ENCODE peak calls at places on chromosomes 16 and 17, in ten cellular contexts. One of them, this sample, is unnamed.
A peak's percentile ranks its signal among the peaks of the same experiment; 100 is the strongest.

GRCh38 chr17:59845595-59846390 is 47.0 kb downstream of the TUBD1 start:
- DNase-seq in heart right ventricle: no peak
- DNase-seq in GM20000: no peak
- DNase-seq in AG04450: no peak
- DNase-seq in OCI-LY7: no peak
- DNase-seq in activated CD8-positive, alpha-beta T cell treated with anti-CD3 and anti-CD28 coated beads for 36 hours: peak; percentile 63
- DNase-seq in HL-60: peak; percentile 12
- DNase-seq in astrocyte of the spinal cord: peak; percentile 94
- DNase-seq in GM13977: no peak
- DNase-seq in mucosa of descending colon: peak; percentile 74
- DNase-seq in this sample: no peak

GRCh38 chr16:81625544-81626152 is 153.4 kb upstream of the PLCG2 start:
- DNase-seq in heart right ventricle: peak; percentile 59
- DNase-seq in GM20000: peak; percentile 78
- DNase-seq in AG04450: no peak
- DNase-seq in OCI-LY7: no peak
- DNase-seq in activated CD8-positive, alpha-beta T cell treated with anti-CD3 and anti-CD28 coated beads for 36 hours: peak; percentile 36
- DNase-seq in HL-60: no peak
- DNase-seq in astrocyte of the spinal cord: peak; percentile 43
- DNase-seq in GM13977: peak; percentile 73
- DNase-seq in mucosa of descending colon: no peak
- DNase-seq in this sample: peak; percentile 85

GRCh38 chr16:57590654-57591085 is 37.8 kb upstream of the ADGRG1 start:
- DNase-seq in heart right ventricle: no peak
- DNase-seq in GM20000: no peak
- DNase-seq in AG04450: no peak
- DNase-seq in OCI-LY7: no peak
- DNase-seq in activated CD8-positive, alpha-beta T cell treated with anti-CD3 and anti-CD28 coated beads for 36 hours: no peak
- DNase-seq in HL-60: no peak
- DNase-seq in astrocyte of the spinal cord: peak; percentile 79
- DNase-seq in GM13977: no peak
- DNase-seq in mucosa of descending colon: no peak
- DNase-seq in this sample: no peak

GRCh38 chr17:38926290-38927070 is 1.1 kb downstream of the LASP1NB start:
- DNase-seq in heart right ventricle: no peak
- DNase-seq in GM20000: peak; percentile 64
- DNase-seq in AG04450: no peak
- DNase-seq in OCI-LY7: no peak
- DNase-seq in activated CD8-positive, alpha-beta T cell treated with anti-CD3 and anti-CD28 coated beads for 36 hours: no peak
- DNase-seq in HL-60: peak; percentile 90
- DNase-seq in astrocyte of the spinal cord: no peak
- DNase-seq in GM13977: peak; percentile 63
- DNase-seq in mucosa of descending colon: no peak
- DNase-seq in this sample: no peak

GRCh38 chr17:44539664-44540063 is 17.6 kb upstream of the FZD2 start:
- DNase-seq in heart right ventricle: no peak
- DNase-seq in GM20000: no peak
- DNase-seq in AG04450: no peak
- DNase-seq in OCI-LY7: no peak
- DNase-seq in activated CD8-positive, alpha-beta T cell treated with anti-CD3 and anti-CD28 coated beads for 36 hours: no peak
- DNase-seq in HL-60: no peak
- DNase-seq in astrocyte of the spinal cord: no peak
- DNase-seq in GM13977: no peak
- DNase-seq in mucosa of descending colon: no peak
- DNase-seq in this sample: no peak

GRCh38 chr16:25707982-25708583 is 16.3 kb downstream of the HS3ST4 start:
- DNase-seq in heart right ventricle: no peak
- DNase-seq in GM20000: peak; percentile 42
- DNase-seq in AG04450: no peak
- DNase-seq in OCI-LY7: peak; percentile 49
- DNase-seq in activated CD8-positive, alpha-beta T cell treated with anti-CD3 and anti-CD28 coated beads for 36 hours: peak; percentile 47
- DNase-seq in HL-60: peak; percentile 36
- DNase-seq in astrocyte of the spinal cord: no peak
- DNase-seq in GM13977: peak; percentile 39
- DNase-seq in mucosa of descending colon: no peak
- DNase-seq in this sample: peak; percentile 41

GRCh38 chr17:49748791-49749190 is 15.1 kb downstream of the FAM117A start:
- DNase-seq in heart right ventricle: no peak
- DNase-seq in GM20000: peak; percentile 83
- DNase-seq in AG04450: no peak
- DNase-seq in OCI-LY7: peak; percentile 90
- DNase-seq in activated CD8-positive, alpha-beta T cell treated with anti-CD3 and anti-CD28 coated beads for 36 hours: peak; percentile 89
- DNase-seq in HL-60: no peak
- DNase-seq in astrocyte of the spinal cord: no peak
- DNase-seq in GM13977: peak; percentile 73
- DNase-seq in mucosa of descending colon: no peak
- DNase-seq in this sample: peak; percentile 70

GRCh38 chr16:31508706-31509523 is 724 bp upstream of the RUSF1 start:
- DNase-seq in heart right ventricle: no peak
- DNase-seq in GM20000: no peak
- DNase-seq in AG04450: no peak
- DNase-seq in OCI-LY7: no peak
- DNase-seq in activated CD8-positive, alpha-beta T cell treated with anti-CD3 and anti-CD28 coated beads for 36 hours: no peak
- DNase-seq in HL-60: no peak
- DNase-seq in astrocyte of the spinal cord: no peak
- DNase-seq in GM13977: no peak
- DNase-seq in mucosa of descending colon: no peak
- DNase-seq in this sample: no peak

GRCh38 chr17:82864721-82865240 is 25.0 kb upstream of the ZNF750 start:
- DNase-seq in heart right ventricle: no peak
- DNase-seq in GM20000: no peak
- DNase-seq in AG04450: no peak
- DNase-seq in OCI-LY7: peak; percentile 82
- DNase-seq in activated CD8-positive, alpha-beta T cell treated with anti-CD3 and anti-CD28 coated beads for 36 hours: no peak
- DNase-seq in HL-60: no peak
- DNase-seq in astrocyte of the spinal cord: no peak
- DNase-seq in GM13977: no peak
- DNase-seq in mucosa of descending colon: no peak
- DNase-seq in this sample: no peak

GRCh38 chr16:57617604-57618111 is 10.8 kb upstream of the ADGRG1 start:
- DNase-seq in heart right ventricle: no peak
- DNase-seq in GM20000: no peak
- DNase-seq in AG04450: no peak
- DNase-seq in OCI-LY7: no peak
- DNase-seq in activated CD8-positive, alpha-beta T cell treated with anti-CD3 and anti-CD28 coated beads for 36 hours: no peak
- DNase-seq in HL-60: no peak
- DNase-seq in astrocyte of the spinal cord: no peak
- DNase-seq in GM13977: no peak
- DNase-seq in mucosa of descending colon: no peak
- DNase-seq in this sample: no peak

GRCh38 chr17:39671651-39672521 is 3.6 kb downstream of the PNMT start:
- DNase-seq in heart right ventricle: no peak
- DNase-seq in GM20000: peak; percentile 55
- DNase-seq in AG04450: no peak
- DNase-seq in OCI-LY7: peak; percentile 52
- DNase-seq in activated CD8-positive, alpha-beta T cell treated with anti-CD3 and anti-CD28 coated beads for 36 hours: peak; percentile 34
- DNase-seq in HL-60: peak; percentile 19
- DNase-seq in astrocyte of the spinal cord: peak; percentile 22
- DNase-seq in GM13977: no peak
- DNase-seq in mucosa of descending colon: peak; percentile 78
- DNase-seq in this sample: no peak

GRCh38 chr16:54937673-54938350 is 7.1 kb downstream of the IRX5 start:
- DNase-seq in heart right ventricle: no peak
- DNase-seq in GM20000: no peak
- DNase-seq in AG04450: no peak
- DNase-seq in OCI-LY7: no peak
- DNase-seq in activated CD8-positive, alpha-beta T cell treated with anti-CD3 and anti-CD28 coated beads for 36 hours: no peak
- DNase-seq in HL-60: no peak
- DNase-seq in astrocyte of the spinal cord: no peak
- DNase-seq in GM13977: no peak
- DNase-seq in mucosa of descending colon: no peak
- DNase-seq in this sample: no peak

DNA sequence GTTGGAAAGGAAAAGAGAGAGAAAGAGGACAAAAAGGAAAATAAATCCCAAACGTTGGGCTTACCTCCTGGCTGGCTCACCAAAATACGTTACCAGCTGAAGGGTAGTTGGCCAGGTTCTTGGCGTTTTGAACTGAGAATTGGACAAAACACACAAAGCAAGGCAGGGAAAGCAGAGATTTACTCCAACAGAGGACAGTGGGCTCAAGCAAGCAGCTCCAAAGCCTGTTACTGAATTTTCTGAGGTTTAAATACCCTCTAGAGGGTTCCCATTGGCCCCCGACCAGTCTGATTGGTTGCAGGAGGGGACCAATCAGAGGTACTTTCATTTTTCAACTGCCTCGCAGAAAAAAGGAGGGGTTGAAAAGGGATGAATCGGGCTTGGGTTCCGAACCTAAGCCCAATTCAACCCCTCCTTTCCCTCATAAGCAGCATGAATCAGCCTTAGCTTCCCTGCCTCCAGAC is 55.6 kb upstream of the ALOX12 start:
- DNase-seq in heart right ventricle: no peak
- DNase-seq in GM20000: no peak
- DNase-seq in AG04450: no peak
- DNase-seq in OCI-LY7: no peak
- DNase-seq in activated CD8-positive, alpha-beta T cell treated with anti-CD3 and anti-CD28 coated beads for 36 hours: no peak
- DNase-seq in HL-60: no peak
- DNase-seq in astrocyte of the spinal cord: no peak
- DNase-seq in GM13977: no peak
- DNase-seq in mucosa of descending colon: no peak
- DNase-seq in this sample: no peak
- TF ChIP-seq CTCF in heart right ventricle: no peak
- TF ChIP-seq CTCF in GM20000: no peak
- TF ChIP-seq CTCF in AG04450: no peak
- TF ChIP-seq CTCF in OCI-LY7: no peak
- TF ChIP-seq CTCF in activated CD8-positive, alpha-beta T cell treated with anti-CD3 and anti-CD28 coated beads for 36 hours: no peak
- TF ChIP-seq CTCF in HL-60: no peak
- TF ChIP-seq CTCF in astrocyte of the spinal cord: no peak
- TF ChIP-seq CTCF in GM13977: no peak
- TF ChIP-seq CTCF in mucosa of descending colon: no peak
- TF ChIP-seq CTCF in this sample: no peak

GRCh38 chr17:16418684-16419066 is 3.3 kb downstream of the TRPV2 start:
- DNase-seq in heart right ventricle: no peak
- DNase-seq in GM20000: no peak
- DNase-seq in AG04450: no peak
- DNase-seq in OCI-LY7: no peak
- DNase-seq in activated CD8-positive, alpha-beta T cell treated with anti-CD3 and anti-CD28 coated beads for 36 hours: peak; percentile 52
- DNase-seq in HL-60: no peak
- DNase-seq in astrocyte of the spinal cord: no peak
- DNase-seq in GM13977: peak; percentile 19
- DNase-seq in mucosa of descending colon: no peak
- DNase-seq in this sample: peak; percentile 32

GRCh38 chr17:16419074-16419928 is 3.9 kb downstream of the TRPV2 start:
- DNase-seq in heart right ventricle: no peak
- DNase-seq in GM20000: peak; percentile 59
- DNase-seq in AG04450: peak; percentile 66
- DNase-seq in OCI-LY7: no peak
- DNase-seq in activated CD8-positive, alpha-beta T cell treated with anti-CD3 and anti-CD28 coated beads for 36 hours: peak; percentile 87
- DNase-seq in HL-60: no peak
- DNase-seq in astrocyte of the spinal cord: peak; percentile 92
- DNase-seq in GM13977: peak; percentile 61
- DNase-seq in mucosa of descending colon: no peak
- DNase-seq in this sample: peak; percentile 67

GRCh38 chr17:16417896-16418683 is 2.7 kb downstream of the TRPV2 start:
- DNase-seq in heart right ventricle: no peak
- DNase-seq in GM20000: no peak
- DNase-seq in AG04450: no peak
- DNase-seq in OCI-LY7: no peak
- DNase-seq in activated CD8-positive, alpha-beta T cell treated with anti-CD3 and anti-CD28 coated beads for 36 hours: no peak
- DNase-seq in HL-60: no peak
- DNase-seq in astrocyte of the spinal cord: no peak
- DNase-seq in GM13977: no peak
- DNase-seq in mucosa of descending colon: no peak
- DNase-seq in this sample: peak; percentile 15

GRCh38 chr17:16417399-16417798 is 2.0 kb downstream of the TRPV2 start:
- DNase-seq in heart right ventricle: no peak
- DNase-seq in GM20000: no peak
- DNase-seq in AG04450: no peak
- DNase-seq in OCI-LY7: no peak
- DNase-seq in activated CD8-positive, alpha-beta T cell treated with anti-CD3 and anti-CD28 coated beads for 36 hours: no peak
- DNase-seq in HL-60: no peak
- DNase-seq in astrocyte of the spinal cord: no peak
- DNase-seq in GM13977: no peak
- DNase-seq in mucosa of descending colon: no peak
- DNase-seq in this sample: no peak

GRCh38 chr17:16419929-16420271 is 4.5 kb downstream of the TRPV2 start:
- DNase-seq in heart right ventricle: no peak
- DNase-seq in GM20000: no peak
- DNase-seq in AG04450: peak; percentile 50
- DNase-seq in OCI-LY7: no peak
- DNase-seq in activated CD8-positive, alpha-beta T cell treated with anti-CD3 and anti-CD28 coated beads for 36 hours: peak; percentile 71
- DNase-seq in HL-60: no peak
- DNase-seq in astrocyte of the spinal cord: peak; percentile 90
- DNase-seq in GM13977: peak; percentile 18
- DNase-seq in mucosa of descending colon: no peak
- DNase-seq in this sample: no peak
- TF ChIP-seq CTCF in heart right ventricle: no peak
- TF ChIP-seq CTCF in GM20000: no peak
- TF ChIP-seq CTCF in AG04450: no peak
- TF ChIP-seq CTCF in OCI-LY7: no peak
- TF ChIP-seq CTCF in activated CD8-positive, alpha-beta T cell treated with anti-CD3 and anti-CD28 coated beads for 36 hours: no peak
- TF ChIP-seq CTCF in HL-60: no peak
- TF ChIP-seq CTCF in astrocyte of the spinal cord: no peak
- TF ChIP-seq CTCF in GM13977: no peak
- TF ChIP-seq CTCF in mucosa of descending colon: no peak
- TF ChIP-seq CTCF in this sample: no peak

GRCh38 chr16:79770244-79771064 is 169.9 kb upstream of the MAF start:
- DNase-seq in heart right ventricle: peak; percentile 88
- DNase-seq in GM20000: peak; percentile 86
- DNase-seq in AG04450: peak; percentile 37
- DNase-seq in OCI-LY7: peak; percentile 72
- DNase-seq in activated CD8-positive, alpha-beta T cell treated with anti-CD3 and anti-CD28 coated beads for 36 hours: peak; percentile 74
- DNase-seq in HL-60: peak; percentile 5
- DNase-seq in astrocyte of the spinal cord: peak; percentile 91
- DNase-seq in GM13977: peak; percentile 84
- DNase-seq in mucosa of descending colon: peak; percentile 92
- DNase-seq in this sample: peak; percentile 91
- TF ChIP-seq CTCF in heart right ventricle: no peak
- TF ChIP-seq CTCF in GM20000: no peak
- TF ChIP-seq CTCF in AG04450: no peak
- TF ChIP-seq CTCF in OCI-LY7: no peak
- TF ChIP-seq CTCF in activated CD8-positive, alpha-beta T cell treated with anti-CD3 and anti-CD28 coated beads for 36 hours: no peak
- TF ChIP-seq CTCF in HL-60: no peak
- TF ChIP-seq CTCF in astrocyte of the spinal cord: no peak
- TF ChIP-seq CTCF in GM13977: no peak
- TF ChIP-seq CTCF in mucosa of descending colon: no peak
- TF ChIP-seq CTCF in this sample: no peak

DNA sequence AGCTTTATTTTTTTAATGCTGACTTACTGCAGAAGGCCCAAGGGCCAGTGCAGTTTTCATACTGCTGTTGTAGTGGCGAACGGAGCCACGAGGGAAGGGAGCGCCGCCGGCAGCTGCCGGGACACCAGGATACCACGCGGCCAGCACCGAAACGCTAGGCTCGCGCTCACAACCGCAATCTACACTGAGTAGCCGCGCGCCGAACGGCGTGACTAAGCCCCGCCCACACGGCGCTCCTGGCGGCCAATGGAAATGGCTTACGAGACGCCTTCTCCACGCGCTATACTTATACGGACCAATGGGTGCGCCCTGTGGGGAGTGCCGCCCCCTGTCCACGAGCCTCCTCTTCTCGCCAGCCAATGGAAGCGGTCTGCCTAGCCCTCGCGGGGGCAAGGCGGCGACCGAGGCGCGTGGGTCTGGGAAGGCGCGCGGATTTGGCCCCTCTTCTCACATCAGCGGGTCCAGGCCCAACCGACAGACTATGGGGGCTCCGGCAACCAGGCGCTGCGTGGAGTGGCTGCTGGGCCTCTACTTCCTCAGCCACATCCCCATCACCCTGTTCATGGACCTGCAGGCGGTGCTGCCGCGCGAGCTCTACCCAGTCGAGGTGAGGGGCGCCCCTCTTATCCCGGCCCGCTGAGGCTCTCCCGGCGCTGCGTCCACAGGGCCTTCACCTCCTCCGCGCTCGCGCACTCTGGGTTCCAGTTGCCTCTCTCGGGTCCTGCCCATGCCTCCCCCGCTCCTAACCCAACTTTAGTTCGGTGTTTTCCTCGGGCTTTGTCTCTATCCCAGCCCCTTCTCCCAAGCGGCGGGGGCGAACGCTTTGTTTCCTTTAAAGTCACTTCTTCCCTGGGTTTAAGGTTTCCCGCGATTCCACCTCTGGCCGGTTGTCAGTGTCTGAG is at the start of gene TMEM97:
- DNase-seq in heart right ventricle: peak; percentile 96
- DNase-seq in GM20000: peak; percentile 96
- DNase-seq in AG04450: peak; percentile 94
- DNase-seq in OCI-LY7: peak; percentile 98
- DNase-seq in activated CD8-positive, alpha-beta T cell treated with anti-CD3 and anti-CD28 coated beads for 36 hours: peak; percentile 99
- DNase-seq in HL-60: peak; percentile 98
- DNase-seq in astrocyte of the spinal cord: peak; percentile 98
- DNase-seq in GM13977: peak; percentile 96
- DNase-seq in mucosa of descending colon: peak; percentile 96
- DNase-seq in this sample: peak; percentile 98
- TF ChIP-seq CTCF in heart right ventricle: no peak
- TF ChIP-seq CTCF in GM20000: no peak
- TF ChIP-seq CTCF in AG04450: peak; percentile 13
- TF ChIP-seq CTCF in OCI-LY7: peak; percentile 30
- TF ChIP-seq CTCF in activated CD8-positive, alpha-beta T cell treated with anti-CD3 and anti-CD28 coated beads for 36 hours: peak; percentile 29
- TF ChIP-seq CTCF in HL-60: no peak
- TF ChIP-seq CTCF in astrocyte of the spinal cord: peak; percentile 16
- TF ChIP-seq CTCF in GM13977: peak; percentile 1
- TF ChIP-seq CTCF in mucosa of descending colon: no peak
- TF ChIP-seq CTCF in this sample: no peak

This sample was measured in GM13976.